ENCODE peak calls at places on chromosomes 5 and 9, in six cellular contexts. One of them, this sample, is unnamed.

GRCh38 chr5:21154526-21154925 is 1166.5 kb upstream of the CDH18 start:
- DNase-seq in RPMI8226: no peak
- DNase-seq in Peyer's patch: no peak
- DNase-seq in activated T-cell treated with anti-CD3 and anti-CD28 coated beads, Interleukin-2, amount 50 U/mL, for 24 hours: no peak
- DNase-seq in esophagus squamous epithelium: no peak
- DNase-seq in mucosa of gallbladder: peak; percentile 21
- DNase-seq in this sample: no peak

GRCh38 chr9:16726718-16727451 is 143.6 kb downstream of the BNC2 start:
- DNase-seq in RPMI8226: peak; percentile 42
- DNase-seq in Peyer's patch: no peak
- DNase-seq in esophagus squamous epithelium: no peak
- DNase-seq in activated T-cell treated with anti-CD3 and anti-CD28 coated beads, Interleukin-2, amount 50 U/mL, for 24 hours: no peak
- DNase-seq in mucosa of gallbladder: peak; percentile 65
- DNase-seq in this sample: peak; percentile 34

GRCh38 chr5:3230254-3230653 is 365.4 kb upstream of the IRX1 start:
- DNase-seq in RPMI8226: no peak
- DNase-seq in Peyer's patch: no peak
- DNase-seq in mucosa of gallbladder: no peak
- DNase-seq in esophagus squamous epithelium: no peak
- DNase-seq in activated T-cell treated with anti-CD3 and anti-CD28 coated beads, Interleukin-2, amount 50 U/mL, for 24 hours: no peak
- DNase-seq in this sample: no peak

GRCh38 chr9:132412089-132412488 is 2.1 kb downstream of the CFAP77 start:
- DNase-seq in activated T-cell treated with anti-CD3 and anti-CD28 coated beads, Interleukin-2, amount 50 U/mL, for 24 hours: peak; percentile 46
- DNase-seq in RPMI8226: peak; percentile 35
- DNase-seq in Peyer's patch: no peak
- DNase-seq in esophagus squamous epithelium: no peak
- DNase-seq in mucosa of gallbladder: no peak
- DNase-seq in this sample: peak; percentile 8

GRCh38 chr5:3092211-3092610 is 340.7 kb upstream of the IRX2 start:
- DNase-seq in mucosa of gallbladder: no peak
- DNase-seq in activated T-cell treated with anti-CD3 and anti-CD28 coated beads, Interleukin-2, amount 50 U/mL, for 24 hours: no peak
- DNase-seq in esophagus squamous epithelium: no peak
- DNase-seq in Peyer's patch: no peak
- DNase-seq in RPMI8226: no peak
- DNase-seq in this sample: no peak

GRCh38 chr5:172891716-172892421 is 57.8 kb downstream of the ERGIC1 start:
- DNase-seq in activated T-cell treated with anti-CD3 and anti-CD28 coated beads, Interleukin-2, amount 50 U/mL, for 24 hours: no peak
- DNase-seq in esophagus squamous epithelium: no peak
- DNase-seq in Peyer's patch: no peak
- DNase-seq in RPMI8226: no peak
- DNase-seq in mucosa of gallbladder: peak; percentile 79
- DNase-seq in this sample: no peak

GRCh38 chr9:97694768-97695167 is 2.4 kb downstream of the XPA start:
- DNase-seq in mucosa of gallbladder: no peak
- DNase-seq in RPMI8226: no peak
- DNase-seq in esophagus squamous epithelium: no peak
- DNase-seq in activated T-cell treated with anti-CD3 and anti-CD28 coated beads, Interleukin-2, amount 50 U/mL, for 24 hours: no peak
- DNase-seq in Peyer's patch: no peak
- DNase-seq in this sample: no peak

GRCh38 chr5:39209924-39210323 is 9.4 kb downstream of the FYB1 start:
- DNase-seq in esophagus squamous epithelium: no peak
- DNase-seq in RPMI8226: no peak
- DNase-seq in Peyer's patch: peak; percentile 73
- DNase-seq in mucosa of gallbladder: peak; percentile 30
- DNase-seq in activated T-cell treated with anti-CD3 and anti-CD28 coated beads, Interleukin-2, amount 50 U/mL, for 24 hours: peak; percentile 82
- DNase-seq in this sample: peak; percentile 82

GRCh38 chr9:71767421-71768321 is 642 bp downstream of the CEMIP2 start:
- DNase-seq in Peyer's patch: no peak
- DNase-seq in activated T-cell treated with anti-CD3 and anti-CD28 coated beads, Interleukin-2, amount 50 U/mL, for 24 hours: peak; percentile 49
- DNase-seq in mucosa of gallbladder: peak; percentile 26
- DNase-seq in RPMI8226: no peak
- DNase-seq in esophagus squamous epithelium: no peak
- DNase-seq in this sample: no peak

GRCh38 chr5:74685979-74686631 is 1.1 kb downstream of the HEXB start:
- DNase-seq in Peyer's patch: peak; percentile 50
- DNase-seq in RPMI8226: peak; percentile 30
- DNase-seq in mucosa of gallbladder: peak; percentile 16
- DNase-seq in esophagus squamous epithelium: no peak
- DNase-seq in activated T-cell treated with anti-CD3 and anti-CD28 coated beads, Interleukin-2, amount 50 U/mL, for 24 hours: peak; percentile 35
- DNase-seq in this sample: no peak

This sample was measured in MV-4-11.